ENCODE peak calls at places on chromosome 2, in ten cellular contexts. One of them, this sample, is unnamed.

GRCh38 chr2:236352761-236353593 is 88.8 kb upstream of the ASB18 start:
- DNase-seq in thoracic aorta: no peak
- DNase-seq in CD4-positive, alpha-beta memory T cell: peak; percentile 51
- DNase-seq in mammary epithelial cell: peak; percentile 9
- DNase-seq in body of pancreas: no peak
- DNase-seq in mesendoderm: peak; percentile 20
- DNase-seq in astrocyte: no peak
- DNase-seq in uterus: no peak
- DNase-seq in endothelial cell of umbilical vein: peak; percentile 44
- DNase-seq in GM23338: peak; percentile 55
- DNase-seq in this sample: no peak

GRCh38 chr2:152693033-152693432 is 24.2 kb downstream of the PRPF40A start:
- DNase-seq in uterus: no peak
- DNase-seq in GM23338: no peak
- DNase-seq in CD4-positive, alpha-beta memory T cell: no peak
- DNase-seq in mesendoderm: no peak
- DNase-seq in mammary epithelial cell: no peak
- DNase-seq in thoracic aorta: no peak
- DNase-seq in body of pancreas: no peak
- DNase-seq in astrocyte: no peak
- DNase-seq in endothelial cell of umbilical vein: no peak
- DNase-seq in this sample: no peak

GRCh38 chr2:171531291-171531690 is 9.0 kb downstream of the CYBRD1 start:
- DNase-seq in CD4-positive, alpha-beta memory T cell: no peak
- DNase-seq in endothelial cell of umbilical vein: peak; percentile 74
- DNase-seq in mesendoderm: no peak
- DNase-seq in GM23338: no peak
- DNase-seq in mammary epithelial cell: no peak
- DNase-seq in uterus: peak; percentile 52
- DNase-seq in thoracic aorta: no peak
- DNase-seq in body of pancreas: no peak
- DNase-seq in astrocyte: peak; percentile 69
- DNase-seq in this sample: peak; percentile 53

GRCh38 chr2:168583710-168584521 is 127.8 kb downstream of the CERS6 start:
- DNase-seq in endothelial cell of umbilical vein: peak; percentile 17
- DNase-seq in astrocyte: peak; percentile 69
- DNase-seq in thoracic aorta: no peak
- DNase-seq in body of pancreas: peak; percentile 40
- DNase-seq in mammary epithelial cell: peak; percentile 91
- DNase-seq in CD4-positive, alpha-beta memory T cell: no peak
- DNase-seq in mesendoderm: no peak
- DNase-seq in uterus: peak; percentile 27
- DNase-seq in GM23338: no peak
- DNase-seq in this sample: peak; percentile 30

GRCh38 chr2:152387046-152387445 is 52.1 kb downstream of the FMNL2 start:
- DNase-seq in mesendoderm: no peak
- DNase-seq in mammary epithelial cell: no peak
- DNase-seq in body of pancreas: no peak
- DNase-seq in astrocyte: peak; percentile 79
- DNase-seq in CD4-positive, alpha-beta memory T cell: no peak
- DNase-seq in thoracic aorta: no peak
- DNase-seq in GM23338: no peak
- DNase-seq in endothelial cell of umbilical vein: no peak
- DNase-seq in uterus: no peak
- DNase-seq in this sample: no peak

GRCh38 chr2:73776381-73776780 is 3.5 kb downstream of the DUSP11 start:
- DNase-seq in mesendoderm: no peak
- DNase-seq in GM23338: no peak
- DNase-seq in thoracic aorta: no peak
- DNase-seq in uterus: no peak
- DNase-seq in body of pancreas: no peak
- DNase-seq in CD4-positive, alpha-beta memory T cell: no peak
- DNase-seq in mammary epithelial cell: no peak
- DNase-seq in astrocyte: no peak
- DNase-seq in endothelial cell of umbilical vein: no peak
- DNase-seq in this sample: no peak

GRCh38 chr2:203650860-203651613 is 55.4 kb upstream of the CD28 start:
- DNase-seq in GM23338: peak; percentile 65
- DNase-seq in endothelial cell of umbilical vein: peak; percentile 53
- DNase-seq in mammary epithelial cell: peak; percentile 68
- DNase-seq in CD4-positive, alpha-beta memory T cell: peak; percentile 18
- DNase-seq in uterus: peak; percentile 33
- DNase-seq in body of pancreas: peak; percentile 69
- DNase-seq in mesendoderm: peak; percentile 73
- DNase-seq in thoracic aorta: no peak
- DNase-seq in astrocyte: peak; percentile 52
- DNase-seq in this sample: no peak

GRCh38 chr2:187617925-187618324 is 63.7 kb upstream of the TFPI start:
- DNase-seq in thoracic aorta: no peak
- DNase-seq in uterus: no peak
- DNase-seq in endothelial cell of umbilical vein: no peak
- DNase-seq in CD4-positive, alpha-beta memory T cell: no peak
- DNase-seq in mesendoderm: no peak
- DNase-seq in GM23338: no peak
- DNase-seq in mammary epithelial cell: no peak
- DNase-seq in astrocyte: no peak
- DNase-seq in body of pancreas: no peak
- DNase-seq in this sample: no peak

GRCh38 chr2:13002536-13002935 is 285.8 kb downstream of the TRIB2 start:
- DNase-seq in endothelial cell of umbilical vein: peak; percentile 79
- DNase-seq in mammary epithelial cell: no peak
- DNase-seq in body of pancreas: no peak
- DNase-seq in thoracic aorta: no peak
- DNase-seq in astrocyte: peak; percentile 28
- DNase-seq in CD4-positive, alpha-beta memory T cell: no peak
- DNase-seq in mesendoderm: no peak
- DNase-seq in uterus: no peak
- DNase-seq in GM23338: no peak
- DNase-seq in this sample: no peak

GRCh38 chr2:120108049-120108448 is 95.2 kb downstream of the EPB41L5 start:
- DNase-seq in GM23338: no peak
- DNase-seq in body of pancreas: peak; percentile 65
- DNase-seq in CD4-positive, alpha-beta memory T cell: no peak
- DNase-seq in astrocyte: peak; percentile 77
- DNase-seq in uterus: peak; percentile 21
- DNase-seq in mammary epithelial cell: peak; percentile 81
- DNase-seq in mesendoderm: no peak
- DNase-seq in thoracic aorta: no peak
- DNase-seq in endothelial cell of umbilical vein: peak; percentile 97
- DNase-seq in this sample: no peak

GRCh38 chr2:60629263-60629662 is 75.8 kb upstream of the BCL11A start:
- DNase-seq in body of pancreas: no peak
- DNase-seq in GM23338: no peak
- DNase-seq in mesendoderm: no peak
- DNase-seq in CD4-positive, alpha-beta memory T cell: no peak
- DNase-seq in endothelial cell of umbilical vein: no peak
- DNase-seq in thoracic aorta: no peak
- DNase-seq in uterus: no peak
- DNase-seq in astrocyte: no peak
- DNase-seq in mammary epithelial cell: no peak
- DNase-seq in this sample: no peak

GRCh38 chr2:113276906-113277425 is 1.8 kb downstream of the PAX8 start:
- DNase-seq in body of pancreas: no peak
- DNase-seq in mesendoderm: peak; percentile 24
- DNase-seq in GM23338: peak; percentile 80
- DNase-seq in CD4-positive, alpha-beta memory T cell: no peak
- DNase-seq in endothelial cell of umbilical vein: no peak
- DNase-seq in uterus: no peak
- DNase-seq in astrocyte: no peak
- DNase-seq in mammary epithelial cell: no peak
- DNase-seq in thoracic aorta: no peak
- DNase-seq in this sample: no peak

GRCh38 chr2:101559576-101559975 is 84.7 kb upstream of the RFX8 start:
- DNase-seq in endothelial cell of umbilical vein: peak; percentile 79
- DNase-seq in GM23338: no peak
- DNase-seq in mesendoderm: no peak
- DNase-seq in mammary epithelial cell: peak; percentile 72
- DNase-seq in body of pancreas: no peak
- DNase-seq in CD4-positive, alpha-beta memory T cell: no peak
- DNase-seq in thoracic aorta: no peak
- DNase-seq in astrocyte: peak; percentile 32
- DNase-seq in uterus: peak; percentile 33
- DNase-seq in this sample: peak; percentile 27

GRCh38 chr2:68831688-68832087 is 39.5 kb downstream of the BMP10 start:
- DNase-seq in body of pancreas: no peak
- DNase-seq in GM23338: no peak
- DNase-seq in mesendoderm: no peak
- DNase-seq in astrocyte: peak; percentile 75
- DNase-seq in endothelial cell of umbilical vein: peak; percentile 88
- DNase-seq in CD4-positive, alpha-beta memory T cell: no peak
- DNase-seq in thoracic aorta: no peak
- DNase-seq in uterus: no peak
- DNase-seq in mammary epithelial cell: no peak
- DNase-seq in this sample: no peak
- H3K4me1 ChIP-seq in body of pancreas: peaks cover 36% of the 10 kb centered on the region
- H3K4me1 ChIP-seq in GM23338: peaks cover 8% of the 10 kb centered on the region
- H3K4me1 ChIP-seq in mesendoderm: no peaks in the 10 kb centered on the region
- H3K4me1 ChIP-seq in astrocyte: peaks cover 32% of the 10 kb centered on the region
- H3K4me1 ChIP-seq in endothelial cell of umbilical vein: peaks cover 41% of the 10 kb centered on the region
- H3K4me1 ChIP-seq in CD4-positive, alpha-beta memory T cell: peaks cover 61% of the 10 kb centered on the region
- H3K4me1 ChIP-seq in thoracic aorta: peaks cover 43% of the 10 kb centered on the region
- H3K4me1 ChIP-seq in uterus: peaks cover 15% of the 10 kb centered on the region
- H3K4me1 ChIP-seq in mammary epithelial cell: peaks cover 28% of the 10 kb centered on the region
- H3K4me1 ChIP-seq in this sample: peaks cover 28% of the 10 kb centered on the region

GRCh38 chr2:44543773-44544725 is 182.3 kb downstream of the CAMKMT start:
- DNase-seq in body of pancreas: no peak
- DNase-seq in CD4-positive, alpha-beta memory T cell: no peak
- DNase-seq in thoracic aorta: no peak
- DNase-seq in astrocyte: no peak
- DNase-seq in mesendoderm: peak; percentile 97
- DNase-seq in mammary epithelial cell: peak; percentile 50
- DNase-seq in endothelial cell of umbilical vein: no peak
- DNase-seq in GM23338: peak; percentile 87
- DNase-seq in uterus: no peak
- DNase-seq in this sample: no peak
- H3K4me1 ChIP-seq in body of pancreas: peaks cover 11% of the 10 kb centered on the region
- H3K4me1 ChIP-seq in CD4-positive, alpha-beta memory T cell: no peaks in the 10 kb centered on the region
- H3K4me1 ChIP-seq in thoracic aorta: peaks cover 10% of the 10 kb centered on the region
- H3K4me1 ChIP-seq in astrocyte: peaks cover 7% of the 10 kb centered on the region
- H3K4me1 ChIP-seq in mesendoderm: peaks cover 10% of the 10 kb centered on the region
- H3K4me1 ChIP-seq in mammary epithelial cell: peaks cover 15% of the 10 kb centered on the region
- H3K4me1 ChIP-seq in endothelial cell of umbilical vein: peaks cover 8% of the 10 kb centered on the region
- H3K4me1 ChIP-seq in GM23338: peaks cover 65% of the 10 kb centered on the region
- H3K4me1 ChIP-seq in uterus: no peaks in the 10 kb centered on the region
- H3K4me1 ChIP-seq in this sample: no peaks in the 10 kb centered on the region

GRCh38 chr2:224560549-224560948 is 24.6 kb downstream of the CUL3 start:
- DNase-seq in CD4-positive, alpha-beta memory T cell: no peak
- DNase-seq in GM23338: no peak
- DNase-seq in uterus: no peak
- DNase-seq in mesendoderm: no peak
- DNase-seq in mammary epithelial cell: no peak
- DNase-seq in astrocyte: no peak
- DNase-seq in body of pancreas: no peak
- DNase-seq in endothelial cell of umbilical vein: no peak
- DNase-seq in thoracic aorta: no peak
- DNase-seq in this sample: no peak
- H3K4me1 ChIP-seq in CD4-positive, alpha-beta memory T cell: peaks cover 65% of the 10 kb centered on the region
- H3K4me1 ChIP-seq in GM23338: peaks cover 34% of the 10 kb centered on the region
- H3K4me1 ChIP-seq in uterus: no peaks in the 10 kb centered on the region
- H3K4me1 ChIP-seq in mesendoderm: no peaks in the 10 kb centered on the region
- H3K4me1 ChIP-seq in mammary epithelial cell: no peaks in the 10 kb centered on the region
- H3K4me1 ChIP-seq in astrocyte: no peaks in the 10 kb centered on the region
- H3K4me1 ChIP-seq in body of pancreas: peaks cover 20% of the 10 kb centered on the region
- H3K4me1 ChIP-seq in endothelial cell of umbilical vein: peaks cover 2% of the 10 kb centered on the region
- H3K4me1 ChIP-seq in thoracic aorta: peaks cover 16% of the 10 kb centered on the region
- H3K4me1 ChIP-seq in this sample: peaks cover 55% of the 10 kb centered on the region

GRCh38 chr2:122000556-122001340 is 245.3 kb downstream of the TSN start:
- DNase-seq in uterus: no peak
- DNase-seq in CD4-positive, alpha-beta memory T cell: no peak
- DNase-seq in thoracic aorta: no peak
- DNase-seq in astrocyte: no peak
- DNase-seq in mammary epithelial cell: no peak
- DNase-seq in GM23338: no peak
- DNase-seq in mesendoderm: no peak
- DNase-seq in endothelial cell of umbilical vein: no peak
- DNase-seq in body of pancreas: no peak
- DNase-seq in this sample: no peak

GRCh38 chr2:122001441-122001874 is 246.0 kb downstream of the TSN start:
- DNase-seq in body of pancreas: no peak
- DNase-seq in thoracic aorta: no peak
- DNase-seq in endothelial cell of umbilical vein: no peak
- DNase-seq in GM23338: no peak
- DNase-seq in uterus: no peak
- DNase-seq in mesendoderm: no peak
- DNase-seq in CD4-positive, alpha-beta memory T cell: no peak
- DNase-seq in astrocyte: no peak
- DNase-seq in mammary epithelial cell: no peak
- DNase-seq in this sample: no peak

GRCh38 chr2:122003196-122003595 is 247.7 kb downstream of the TSN start:
- DNase-seq in uterus: no peak
- DNase-seq in thoracic aorta: no peak
- DNase-seq in GM23338: no peak
- DNase-seq in CD4-positive, alpha-beta memory T cell: no peak
- DNase-seq in astrocyte: no peak
- DNase-seq in mammary epithelial cell: no peak
- DNase-seq in endothelial cell of umbilical vein: no peak
- DNase-seq in body of pancreas: no peak
- DNase-seq in mesendoderm: no peak
- DNase-seq in this sample: no peak

GRCh38 chr2:121994238-121995206 is 239.1 kb downstream of the TSN start:
- DNase-seq in endothelial cell of umbilical vein: no peak
- DNase-seq in astrocyte: no peak
- DNase-seq in CD4-positive, alpha-beta memory T cell: no peak
- DNase-seq in uterus: no peak
- DNase-seq in mesendoderm: no peak
- DNase-seq in mammary epithelial cell: no peak
- DNase-seq in GM23338: no peak
- DNase-seq in body of pancreas: no peak
- DNase-seq in thoracic aorta: no peak
- DNase-seq in this sample: no peak

DNA sequence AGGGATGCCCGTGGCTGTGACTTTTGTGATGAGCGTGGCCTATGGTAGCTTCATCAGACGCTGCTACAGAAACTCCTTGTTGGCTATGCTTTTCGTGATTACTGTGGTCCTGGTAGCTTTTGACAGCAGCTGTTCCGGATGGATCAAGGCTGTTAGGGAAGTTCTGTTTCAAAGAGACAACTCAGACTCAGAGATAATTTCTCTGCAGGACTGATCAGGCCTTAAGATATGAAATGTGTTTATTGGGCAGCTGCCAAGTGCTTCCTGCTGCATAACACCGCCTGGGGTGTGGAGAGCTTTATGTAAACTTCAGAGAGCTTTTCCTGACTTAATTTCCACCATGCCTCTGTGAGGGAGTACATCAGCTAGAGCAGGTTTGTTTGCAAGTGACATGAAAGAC is 243.8 kb downstream of the TSN start:
- DNase-seq in endothelial cell of umbilical vein: peak; percentile 65
- DNase-seq in uterus: no peak
- DNase-seq in mesendoderm: peak; percentile 67
- DNase-seq in astrocyte: peak; percentile 22
- DNase-seq in body of pancreas: no peak
- DNase-seq in thoracic aorta: no peak
- DNase-seq in GM23338: no peak
- DNase-seq in mammary epithelial cell: peak; percentile 6
- DNase-seq in CD4-positive, alpha-beta memory T cell: no peak
- DNase-seq in this sample: no peak
- H3K4me1 ChIP-seq in endothelial cell of umbilical vein: peaks cover 3% of the 10 kb centered on the region
- H3K4me1 ChIP-seq in uterus: no peaks in the 10 kb centered on the region
- H3K4me1 ChIP-seq in mesendoderm: no peaks in the 10 kb centered on the region
- H3K4me1 ChIP-seq in astrocyte: peaks cover 7% of the 10 kb centered on the region
- H3K4me1 ChIP-seq in body of pancreas: no peaks in the 10 kb centered on the region
- H3K4me1 ChIP-seq in thoracic aorta: no peaks in the 10 kb centered on the region
- H3K4me1 ChIP-seq in GM23338: no peaks in the 10 kb centered on the region
- H3K4me1 ChIP-seq in mammary epithelial cell: no peaks in the 10 kb centered on the region
- H3K4me1 ChIP-seq in CD4-positive, alpha-beta memory T cell: no peaks in the 10 kb centered on the region
- H3K4me1 ChIP-seq in this sample: no peaks in the 10 kb centered on the region